ENCODE peak calls at places on chromosome 12, in four cellular contexts. W, Q, L and C are unnamed samples. For H3K4me1, the result is how much of the 10 kb centered on the place peaks cover.

GRCh38 chr12:76374395-76375020 is 26.3 kb upstream of the BBS10 start:
- DNase-seq in Q (no peak), W (no peak), L (no peak), C (no peak)

GRCh38 chr12:52612431-52613290 is 5.7 kb downstream of the KRT73 start:
- DNase-seq in Q (no peak), L (no peak), W (no peak), C (no peak)

GRCh38 chr12:42742691-42743090 is 153.1 kb upstream of the PRICKLE1 start:
- DNase-seq in Q (no peak), L (no peak), W (no peak), C (no peak)

GRCh38 chr12:122079038-122079531 is 529 bp downstream of the MLXIP start:
- DNase-seq in L (peak), W (no peak), Q (no peak), C (no peak)

GRCh38 chr12:57046947-57047890 is 2.7 kb downstream of the MYO1A start:
- DNase-seq in Q (no peak), L (no peak), W (no peak), C (no peak)

GRCh38 chr12:52391618-52392002 is 6.2 kb upstream of the KRT84 start:
- DNase-seq in W (no peak), Q (no peak), L (no peak), C (no peak)

GRCh38 chr12:92446082-92446460 is 256.7 kb upstream of the PLEKHG7 start:
- DNase-seq in W (no peak), L (no peak), Q (no peak), C (no peak)

GRCh38 chr12:50017047-50017446 is 8.2 kb downstream of the RACGAP1 start:
- DNase-seq in W (no peak), L (peak), Q (peak), C (peak)

GRCh38 chr12:121095544-121096198 is 37.0 kb upstream of the P2RX7 start:
- DNase-seq in Q (peak), L (peak), W (peak), C (peak)

GRCh38 chr12:106511365-106511764 is 71.4 kb upstream of the RFX4 start:
- DNase-seq in Q (no peak), W (no peak), L (no peak), C (no peak)

GRCh38 chr12:122200541-122201175 is 2.9 kb upstream of the B3GNT4 start:
- DNase-seq in W (no peak), L (peak), Q (no peak), C (peak)

GRCh38 chr12:46227616-46228015 is 41.2 kb downstream of the SLC38A1 start:
- DNase-seq in Q (no peak), W (no peak), L (no peak), C (no peak)

GRCh38 chr12:95634622-95635621 is 83.6 kb upstream of the USP44 start:
- DNase-seq in L (no peak), W (no peak), Q (no peak), C (no peak)

GRCh38 chr12:83199069-83199468 is 512.4 kb downstream of the TMTC2 start:
- DNase-seq in Q (no peak), L (no peak), W (no peak), C (no peak)

GRCh38 chr12:105445261-105446015 is 114.9 kb downstream of the C12orf75 start:
- DNase-seq in W (no peak), L (no peak), Q (no peak), C (peak)

GRCh38 chr12:28026701-28027100 is 54.2 kb upstream of the PTHLH start:
- DNase-seq in L (no peak), W (no peak), Q (no peak), C (peak)

GRCh38 chr12:117903441-117903840 is 65.3 kb downstream of the KSR2 start:
- DNase-seq in Q (no peak), W (no peak), L (no peak), C (no peak)

GRCh38 chr12:14611640-14612203 is 44.0 kb upstream of the PLBD1 start:
- DNase-seq in Q (no peak), W (no peak), L (no peak), C (no peak)

GRCh38 chr12:14612250-14612649 is 44.6 kb upstream of the PLBD1 start:
- DNase-seq in L (no peak), Q (no peak), W (no peak), C (no peak)

GRCh38 chr12:14613718-14614117 is 46.0 kb upstream of the PLBD1 start:
- DNase-seq in L (no peak), W (no peak), Q (no peak), C (no peak)

GRCh38 chr12:14612895-14613294 is 45.2 kb upstream of the PLBD1 start:
- DNase-seq in L (no peak), Q (no peak), W (no peak), C (no peak)

DNA sequence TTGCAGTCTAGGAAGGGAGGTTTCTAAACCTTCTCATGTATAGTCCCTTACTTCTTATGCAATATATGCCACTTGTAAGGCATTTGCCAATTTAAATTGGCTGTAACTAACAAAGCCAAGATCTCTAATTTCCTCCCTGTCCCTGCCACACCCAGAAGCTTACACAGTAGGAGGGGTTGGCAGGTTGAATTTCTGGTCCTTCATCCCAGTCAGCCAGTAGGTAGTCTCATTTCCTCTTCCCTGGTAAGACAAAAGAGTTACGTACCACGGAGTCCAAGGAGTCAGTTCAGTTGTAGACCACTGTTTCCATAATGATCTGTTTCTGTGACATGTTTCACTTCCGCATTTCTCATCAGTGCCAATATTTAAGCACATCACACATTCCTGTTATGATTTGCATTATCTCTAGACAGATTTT is 47.0 kb upstream of the PLBD1 start:
- DNase-seq in W (no peak), Q (no peak), L (no peak), C (no peak)
- H3K4me1 ChIP-seq in W (under half), Q (under half), L (under half), C (under half)

GRCh38 chr12:14416658-14417057 is 51.2 kb downstream of the ATF7IP start:
- DNase-seq in W (no peak), L (no peak), Q (no peak), C (peak)
- TF ChIP-seq CTCF in W (no peak), L (no peak), Q (no peak), C (peak)

GRCh38 chr12:131860472-131861260 is 32.5 kb downstream of the MMP17 start:
- DNase-seq in L (peak), Q (peak), W (peak), C (no peak)

GRCh38 chr12:131862084-131862441 is 32.4 kb upstream of the ULK1 start:
- DNase-seq in L (peak), Q (no peak), W (no peak), C (no peak)

GRCh38 chr12:131862994-131863710 is 31.3 kb upstream of the ULK1 start:
- DNase-seq in Q (no peak), L (peak), W (no peak), C (no peak)

GRCh38 chr12:131862600-131862993 is 31.8 kb upstream of the ULK1 start:
- DNase-seq in W (no peak), Q (no peak), L (no peak), C (no peak)

DNA sequence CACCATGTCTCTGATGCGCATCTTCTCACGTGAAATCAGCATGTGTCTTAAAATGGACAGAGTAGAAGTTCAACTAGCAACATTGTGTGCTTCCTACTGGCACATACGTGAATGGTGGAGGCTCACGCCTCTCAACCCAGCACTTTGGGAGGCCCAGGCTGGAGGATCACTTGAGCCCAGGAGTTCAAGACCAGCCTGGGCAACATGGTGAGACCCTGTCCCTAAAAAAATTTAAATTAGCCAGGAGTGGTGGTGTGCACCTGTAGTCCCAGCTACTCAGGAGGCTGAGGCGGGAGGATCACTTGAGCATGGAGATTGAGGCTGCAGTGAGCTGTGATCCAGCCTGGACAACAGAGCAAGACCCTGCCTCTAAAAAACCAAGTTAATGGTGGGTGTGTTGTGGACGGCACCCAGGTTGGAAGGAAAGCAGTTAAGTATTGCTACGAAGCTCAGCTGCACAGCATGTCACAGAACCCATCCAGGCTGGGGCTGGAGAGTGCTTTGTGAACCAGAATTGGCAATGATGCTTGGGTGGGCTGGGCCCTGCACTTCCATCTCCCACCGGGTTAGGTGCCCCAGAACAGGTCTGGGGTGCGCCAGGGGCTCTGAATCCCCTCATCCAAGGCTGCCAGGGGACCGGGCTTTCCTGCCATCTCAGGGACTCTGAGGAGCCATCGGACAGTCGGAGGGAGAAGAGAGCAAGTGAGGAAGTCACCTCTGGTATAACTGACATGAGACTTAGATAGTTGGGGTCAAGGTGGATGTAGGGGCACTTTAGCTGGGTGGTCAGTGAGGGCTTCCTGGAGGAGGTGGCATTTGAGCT is 33.0 kb upstream of the ULK1 start:
- DNase-seq in W (no peak), Q (no peak), L (peak), C (no peak)
- H3K4me3 ChIP-seq in W (peak), Q (no peak), L (no peak), C (no peak)

DNA sequence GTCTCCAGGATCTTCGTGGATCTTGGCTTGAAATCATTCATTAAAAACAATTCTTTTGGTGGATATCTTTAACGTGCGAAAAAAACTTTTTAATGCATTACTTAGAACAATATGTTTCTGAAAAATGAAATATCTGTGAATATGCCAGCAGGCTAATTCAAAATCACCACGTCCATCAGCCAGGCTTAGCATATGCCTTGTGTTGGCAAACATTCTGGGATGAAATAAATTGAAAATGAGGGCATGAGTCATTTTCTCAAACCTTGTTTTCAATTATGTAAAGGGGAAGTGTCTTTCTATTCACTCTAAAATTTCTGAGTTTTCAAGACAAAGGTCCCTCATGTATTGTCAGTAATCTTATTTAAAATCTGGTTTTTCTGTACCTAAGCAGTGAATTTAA is 393.9 kb downstream of the PAWR start:
- DNase-seq in W (no peak), Q (no peak), L (no peak), C (no peak)
- H3K4me1 ChIP-seq in W (under half), Q (under half), L (under half), C (under half)

GRCh38 chr12:98911396-98911795 is 266.3 kb downstream of the APAF1 start:
- DNase-seq in Q (no peak), W (no peak), L (no peak), C (no peak)
- TF ChIP-seq CTCF in Q (no peak), W (no peak), L (no peak), C (no peak)

DNA sequence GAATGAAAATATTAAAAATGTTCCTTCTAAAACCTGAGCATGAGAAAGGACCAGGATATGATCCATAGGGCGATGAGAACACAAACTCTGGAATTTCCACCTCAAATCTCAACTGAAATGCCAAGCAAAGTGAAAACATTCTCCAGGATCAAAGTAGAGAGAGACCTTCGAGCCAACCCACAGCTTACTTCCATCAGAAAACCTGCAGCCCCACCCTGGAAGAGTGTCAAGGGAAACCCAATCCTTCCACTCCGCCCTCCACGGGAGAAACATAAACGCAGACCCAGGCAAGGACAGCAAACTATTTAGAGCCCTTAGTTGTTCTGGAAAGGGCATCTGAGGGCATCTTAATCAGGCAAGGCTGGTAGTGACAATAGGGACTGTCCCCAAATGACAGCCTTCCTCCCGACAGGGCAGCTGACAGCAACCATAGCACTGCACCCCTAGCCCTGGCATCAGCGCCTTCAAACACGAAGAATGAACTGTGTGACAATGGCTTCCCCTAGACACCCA is 21.8 kb downstream of the SLC15A4 start:
- DNase-seq in L (no peak), W (no peak), Q (no peak), C (no peak)
- H3K4me3 ChIP-seq in L (no peak), W (no peak), Q (no peak), C (no peak)

GRCh38 chr12:5973461-5974115 is 28.5 kb upstream of the ANO2 start:
- DNase-seq in L (no peak), Q (no peak), W (no peak), C (no peak)

GRCh38 chr12:5969156-5969973 is 24.3 kb upstream of the ANO2 start:
- DNase-seq in W (no peak), L (no peak), Q (no peak), C (no peak)

GRCh38 chr12:5969974-5970690 is 25.1 kb upstream of the ANO2 start:
- DNase-seq in Q (no peak), W (no peak), L (no peak), C (no peak)

GRCh38 chr12:5967645-5968415 is 22.8 kb upstream of the ANO2 start:
- DNase-seq in W (no peak), L (no peak), Q (no peak), C (no peak)

DNA sequence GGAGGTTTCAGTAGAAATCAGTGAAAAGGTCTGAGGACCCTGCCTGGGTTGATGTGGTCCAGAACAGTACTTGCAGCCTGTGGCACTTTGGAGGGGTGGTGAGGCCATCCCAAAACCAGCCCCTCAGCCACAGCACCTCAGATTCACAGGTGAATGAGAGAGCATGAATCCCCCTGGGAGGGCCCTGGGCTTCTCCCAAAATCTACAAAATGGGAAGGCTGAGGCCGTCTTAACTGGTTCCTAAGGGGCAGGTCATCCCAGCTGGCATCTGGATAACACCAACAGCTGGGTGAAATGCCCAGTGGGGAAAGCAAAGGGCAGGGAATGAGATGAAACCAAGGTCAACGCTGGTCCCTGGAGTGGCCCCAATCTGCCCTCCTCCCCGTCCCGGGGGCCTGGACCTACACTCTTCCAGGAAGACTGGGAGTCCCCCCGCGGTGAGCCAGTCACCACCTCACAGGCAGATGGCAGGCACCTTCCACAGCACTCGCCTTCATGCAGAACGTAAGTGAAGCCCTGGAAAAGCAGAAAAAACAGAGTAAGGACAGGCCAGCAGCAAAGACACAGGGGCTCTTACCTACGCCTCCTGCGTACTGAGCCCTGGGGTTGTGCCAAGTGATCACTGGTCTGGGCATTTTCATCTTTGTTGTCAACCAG is 26.3 kb upstream of the ANO2 start:
- DNase-seq in L (no peak), Q (no peak), W (no peak), C (no peak)
- H3K4me1 ChIP-seq in L (under half), Q (under half), W (under half), C (under half)

DNA sequence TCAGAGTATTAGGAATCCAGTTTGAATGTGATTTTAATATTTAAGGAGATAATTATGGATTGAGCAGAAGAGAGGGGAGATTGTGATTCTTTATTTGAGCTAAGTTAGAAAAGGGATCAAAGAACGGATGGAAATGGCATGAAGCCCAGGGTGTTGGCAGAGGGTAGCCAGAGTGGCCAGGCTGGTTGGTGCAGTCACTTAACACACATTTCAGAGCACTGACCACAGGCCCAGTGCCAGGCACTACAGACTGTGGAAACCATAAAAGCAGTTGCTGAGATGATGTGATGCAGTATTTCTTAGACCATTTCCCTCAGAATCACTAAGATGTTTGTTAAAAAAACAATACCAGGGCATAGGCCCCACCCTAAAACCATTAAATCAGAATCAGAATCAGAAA is 167.7 kb upstream of the AMIGO2 start:
- DNase-seq in Q (peak), W (no peak), L (no peak), C (no peak)
- TF ChIP-seq CTCF in Q (no peak), W (no peak), L (no peak), C (no peak)